ENCODE peak calls at places on chromosomes 1 and 21, in four cellular contexts. T is IMR-90, A is mesendoderm, K is H9. W is an unnamed sample.
A peak's percentile ranks its signal among the peaks of the same experiment; 100 is the strongest.

GRCh38 chr1:14599173-14599754 is 779 bp downstream of the KAZN start:
- DNase-seq in T (no peak), A (peak; percentile 60), K (peak; percentile 43), W (no peak)

GRCh38 chr1:203069028-203069804 is 16.6 kb downstream of the MYOG start:
- DNase-seq in T (no peak), A (no peak), K (no peak), W (no peak)

GRCh38 chr1:24899581-24900485 is 30.2 kb downstream of the RUNX3 start:
- DNase-seq in T (no peak), A (no peak), K (no peak), W (no peak)

GRCh38 chr1:18643154-18644012 is 12.7 kb downstream of the PAX7 start:
- DNase-seq in T (no peak), A (peak; percentile 84), K (peak; percentile 76), W (no peak)

GRCh38 chr1:228646717-228647522 is 88.4 kb upstream of the RHOU start:
- DNase-seq in T (peak; percentile 39), A (peak; percentile 77), K (peak; percentile 56), W (peak; percentile 81)

GRCh38 chr1:228979774-228980173 is 244.5 kb downstream of the RHOU start:
- DNase-seq in T (no peak), A (no peak), K (peak; percentile 5), W (no peak)

GRCh38 chr1:99370476-99370875 is 106.2 kb downstream of the PLPPR4 start:
- DNase-seq in T (no peak), A (no peak), K (no peak), W (no peak)

GRCh38 chr1:24704411-24705259 is 40.6 kb upstream of the CLIC4 start:
- DNase-seq in T (peak; percentile 93), A (peak; percentile 70), K (peak; percentile 49), W (peak; percentile 62)

GRCh38 chr1:145995148-145995851 is 1.1 kb downstream of the TXNIP start:
- DNase-seq in T (no peak), A (no peak), K (no peak), W (no peak)

GRCh38 chr1:174874337-174875053 is 125.3 kb upstream of the CACYBP start:
- DNase-seq in T (no peak), A (peak; percentile 80), K (peak; percentile 66), W (peak; percentile 8)

GRCh38 chr1:34950428-34950827 is 21.0 kb upstream of the DLGAP3 start:
- DNase-seq in T (no peak), A (no peak), K (no peak), W (no peak)

GRCh38 chr1:221336141-221336540 is 405.7 kb downstream of the DUSP10 start:
- DNase-seq in T (peak; percentile 61), A (peak; percentile 75), K (no peak), W (peak; percentile 87)

GRCh38 chr1:217003355-217003754 is 280.1 kb upstream of the ESRRG start:
- DNase-seq in T (no peak), A (no peak), K (no peak), W (no peak)

GRCh38 chr1:98387701-98388100 is 273.8 kb upstream of the SNX7 start:
- DNase-seq in T (no peak), A (no peak), K (no peak), W (no peak)

GRCh38 chr1:91700332-91700731 is 185.6 kb downstream of the TGFBR3 start:
- DNase-seq in T (peak; percentile 59), A (no peak), K (no peak), W (peak; percentile 21)

GRCh38 chr1:55179177-55179835 is 35.9 kb downstream of the USP24 start:
- DNase-seq in T (peak; percentile 13), A (no peak), K (no peak), W (no peak)

GRCh38 chr1:197783510-197783948 is 8.2 kb upstream of the DENND1B start:
- DNase-seq in T (peak; percentile 78), A (no peak), K (no peak), W (peak; percentile 36)

GRCh38 chr1:166673722-166674121 is 165.6 kb upstream of the POGK start:
- DNase-seq in T (no peak), A (no peak), K (no peak), W (no peak)

GRCh38 chr21:33971492-33972013 is 55.9 kb upstream of the ATP5PO start:
- DNase-seq in T (peak; percentile 22), A (peak; percentile 82), K (no peak), W (peak; percentile 91)

GRCh38 chr1:111202707-111203623 is 2.5 kb upstream of the DENND2D start:
- DNase-seq in T (no peak), A (peak; percentile 81), K (no peak), W (no peak)

GRCh38 chr1:165073402-165074007 is 283.0 kb downstream of the LMX1A start:
- DNase-seq in T (peak; percentile 56), A (peak; percentile 72), K (peak; percentile 52), W (peak; percentile 60)

GRCh38 chr1:243471754-243472725 is 216.2 kb downstream of the SDCCAG8 start:
- DNase-seq in T (peak; percentile 56), A (no peak), K (peak; percentile 12), W (no peak)

GRCh38 chr1:18234790-18235242 is 127.2 kb downstream of the IGSF21 start:
- DNase-seq in T (peak; percentile 3), A (peak; percentile 93), K (peak; percentile 84), W (no peak)

GRCh38 chr1:109398343-109399225 is 866 bp upstream of the SORT1 start:
- DNase-seq in T (no peak), A (no peak), K (no peak), W (no peak)

GRCh38 chr1:214842856-214843255 is 239.7 kb upstream of the KCNK2 start:
- DNase-seq in T (peak; percentile 80), A (no peak), K (no peak), W (no peak)

GRCh38 chr1:152777510-152778137 is 2.7 kb downstream of the LCE1F start:
- DNase-seq in T (no peak), A (peak; percentile 33), K (no peak), W (no peak)

GRCh38 chr21:10272216-10272615 is 249.2 kb upstream of the TPTE start:
- DNase-seq in T (no peak), A (peak; percentile 53), K (no peak), W (peak; percentile 52)

GRCh38 chr21:25895565-25896205 is 160.9 kb downstream of the GABPA start:
- DNase-seq in T (peak; percentile 45), A (no peak), K (no peak), W (peak; percentile 60)

GRCh38 chr1:17569200-17570139 is 30.0 kb downstream of the ARHGEF10L start:
- DNase-seq in T (peak; percentile 84), A (peak; percentile 74), K (no peak), W (peak; percentile 86)

GRCh38 chr1:149997585-149998262 is 12.8 kb downstream of the OTUD7B start:
- DNase-seq in T (no peak), A (no peak), K (no peak), W (no peak)

GRCh38 chr1:76764638-76765572 is 102.4 kb upstream of the ST6GALNAC5 start:
- DNase-seq in T (no peak), A (no peak), K (no peak), W (no peak)

GRCh38 chr1:35564037-35564883 is 6.7 kb downstream of the NCDN start:
- DNase-seq in T (peak; percentile 78), A (peak; percentile 89), K (peak; percentile 84), W (peak; percentile 76)

GRCh38 chr21:34557261-34557660 is 45.3 kb upstream of the KCNE1 start:
- DNase-seq in T (no peak), A (no peak), K (no peak), W (no peak)

GRCh38 chr1:9235123-9235513 is 544 bp downstream of the H6PD start:
- DNase-seq in T (peak; percentile 62), A (peak; percentile 70), K (peak; percentile 43), W (peak; percentile 90)

DNA sequence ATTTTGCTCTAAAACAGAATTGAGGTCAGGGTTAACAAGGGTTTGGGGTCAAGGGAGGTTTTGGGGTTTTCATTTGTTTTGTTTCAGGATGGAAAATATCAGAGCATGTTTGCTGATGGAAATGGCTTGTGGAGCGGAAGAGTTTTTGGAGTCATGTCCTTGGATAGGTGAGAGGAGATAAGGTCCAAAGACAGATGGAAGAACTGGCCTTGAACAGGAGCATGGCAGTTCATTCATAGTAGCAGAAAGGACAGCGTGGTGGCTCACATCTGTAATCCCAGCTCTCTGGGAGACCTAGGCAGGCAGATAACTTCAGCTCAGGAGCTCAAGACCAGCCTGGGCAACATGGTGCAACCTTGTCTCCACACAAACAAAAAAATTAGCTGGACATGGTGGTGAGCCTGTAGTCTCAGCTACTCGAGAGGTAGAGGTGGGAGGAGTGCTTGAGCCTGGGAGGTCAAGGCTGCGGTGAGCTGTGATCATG is 65.1 kb downstream of the MAB21L3 start:
- DNase-seq in T (no peak), A (no peak), K (no peak), W (no peak)
- H3K4me1 ChIP-seq in T (no peaks in the 10 kb centered on the region), A (no peaks in the 10 kb centered on the region), K (no peaks in the 10 kb centered on the region), W (no peaks in the 10 kb centered on the region)

DNA sequence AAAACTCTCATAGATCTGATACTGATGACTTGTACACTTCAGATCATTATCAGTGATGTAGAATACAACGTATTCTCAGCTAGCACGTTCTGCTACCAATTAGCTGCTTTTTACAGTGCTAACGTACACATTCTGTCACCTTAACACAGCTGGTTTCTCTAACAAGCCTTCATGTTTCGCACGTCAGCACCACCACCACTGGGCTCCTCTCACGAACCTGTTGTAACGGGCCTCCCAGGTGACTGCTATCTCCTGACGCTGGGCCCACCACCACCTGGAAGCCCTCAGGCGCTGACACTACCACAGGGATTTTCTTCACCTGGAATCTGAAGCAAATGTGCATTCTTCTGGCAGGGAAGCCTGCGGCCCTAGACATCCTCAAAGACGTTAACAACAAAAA is 19.8 kb downstream of the TOMM20 start:
- DNase-seq in T (no peak), A (no peak), K (no peak), W (no peak)
- H2BK15ac ChIP-seq in T (no peak overlapping the region), A (no peak overlapping the region), K (no peak overlapping the region), W (no peak overlapping the region)

GRCh38 chr1:230107941-230108340 is 40.9 kb downstream of the GALNT2 start:
- DNase-seq in T (no peak), A (no peak), K (no peak), W (no peak)
- H3K4me1 ChIP-seq in T (peaks cover 43% of the 10 kb centered on the region), A (peaks cover 1% of the 10 kb centered on the region), K (peaks cover 22% of the 10 kb centered on the region), W (peaks cover 57% of the 10 kb centered on the region)

DNA sequence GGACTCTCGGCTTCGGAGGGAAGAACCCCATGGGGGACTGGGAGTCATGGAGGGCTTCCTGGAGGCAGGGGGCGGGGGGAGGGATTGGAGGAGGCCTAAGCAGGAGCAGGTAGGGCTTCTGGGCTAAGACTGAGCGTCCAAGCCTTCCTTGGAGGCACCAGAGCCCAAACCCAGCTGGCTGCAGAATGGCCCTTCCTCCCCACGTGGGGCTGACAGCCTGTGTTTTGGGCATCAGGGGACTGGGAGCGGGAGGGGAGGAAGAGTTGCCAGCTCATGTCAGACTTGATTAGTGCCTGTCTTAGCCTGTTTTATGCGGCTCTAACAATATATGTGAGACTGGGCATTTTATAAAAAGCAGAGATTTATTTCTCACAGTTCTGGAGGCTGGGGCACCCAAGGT is 38.9 kb downstream of the AJAP1 start:
- DNase-seq in T (no peak), A (no peak), K (no peak), W (no peak)
- H2BK15ac ChIP-seq in T (no peak overlapping the region), A (no peak overlapping the region), K (no peak overlapping the region), W (no peak overlapping the region)

GRCh38 chr1:235102259-235102582 is 26.4 kb downstream of the TOMM20 start:
- DNase-seq in T (no peak), A (no peak), K (no peak), W (no peak)
- H3K4me1 ChIP-seq in T (peaks cover 4% of the 10 kb centered on the region), A (no peaks in the 10 kb centered on the region), K (no peaks in the 10 kb centered on the region), W (peaks cover 2% of the 10 kb centered on the region)

GRCh38 chr21:42067531-42068255 is 3.4 kb upstream of the UMODL1 start:
- DNase-seq in T (no peak), A (peak; percentile 63), K (no peak), W (no peak)
- H2BK15ac ChIP-seq in T (no peak overlapping the region), A (no peak overlapping the region), K (no peak overlapping the region), W (peak overlapping the region; percentile 34)

W was measured in mesenchymal stem cell.